ENCODE peak calls at places on chromosomes 6 and 20, in five cellular contexts. I is EH; L is adipocyte; N is HCT116; R is effector CD8-positive, alpha-beta T cell. A is an unnamed sample.

GRCh38 chr6:35396991-35397390 is 54.6 kb downstream of the PPARD start:
- DNase-seq in I (no peak), L (no peak), N (no peak), R (no peak), A (no peak)

GRCh38 chr6:14885471-14885987 is 360.3 kb upstream of the JARID2 start:
- DNase-seq in I (peak), L (no peak), N (no peak), R (no peak), A (no peak)

GRCh38 chr6:116018976-116019375 is 41.7 kb downstream of the FRK start:
- DNase-seq in I (no peak), L (no peak), N (no peak), R (no peak), A (no peak)

GRCh38 chr20:44017905-44018683 is 103.4 kb downstream of the TOX2 start:
- DNase-seq in I (peak), L (peak), N (peak), R (no peak), A (no peak)

GRCh38 chr20:24650091-24650490 is 180.7 kb downstream of the SYNDIG1 start:
- DNase-seq in I (peak), L (peak), N (no peak), R (no peak), A (no peak)

GRCh38 chr20:32203556-32204484 is 3.7 kb downstream of the PLAGL2 start:
- DNase-seq in I (no peak), L (no peak), N (no peak), R (no peak), A (no peak)

GRCh38 chr20:5002077-5002413 is 735 bp upstream of the SLC23A2 start:
- DNase-seq in I (no peak), L (no peak), N (no peak), R (no peak), A (no peak)

GRCh38 chr6:44470746-44471145 is 83.2 kb downstream of the CDC5L start:
- DNase-seq in I (no peak), L (no peak), N (no peak), R (no peak), A (no peak)

GRCh38 chr20:3068986-3069900 is 2.2 kb upstream of the OXT start:
- DNase-seq in I (peak), L (peak), N (no peak), R (no peak), A (no peak)

GRCh38 chr6:54579011-54579410 is 267.6 kb upstream of the FAM83B start:
- DNase-seq in I (peak), L (peak), N (no peak), R (no peak), A (no peak)

GRCh38 chr6:30169658-30170614 is 6.6 kb downstream of the TRIM15 start:
- DNase-seq in I (peak), L (peak), N (peak), R (no peak), A (no peak)

GRCh38 chr20:49388790-49389189 is 93.7 kb downstream of the KCNB1 start:
- DNase-seq in I (no peak), L (no peak), N (no peak), R (no peak), A (no peak)

GRCh38 chr20:33861458-33861857 is 50.3 kb downstream of the CHMP4B start:
- DNase-seq in I (no peak), L (no peak), N (no peak), R (no peak), A (no peak)

GRCh38 chr20:44970243-44970757 is 4.0 kb downstream of the STK4 start:
- DNase-seq in I (no peak), L (no peak), N (no peak), R (no peak), A (no peak)

GRCh38 chr20:31594558-31595379 is 10.3 kb upstream of the ID1 start:
- DNase-seq in I (no peak), L (no peak), N (no peak), R (no peak), A (no peak)

GRCh38 chr20:48595495-48596475 is 232.0 kb downstream of the PREX1 start:
- DNase-seq in I (no peak), L (no peak), N (no peak), R (no peak), A (no peak)

GRCh38 chr6:89566011-89566775 is 72.4 kb downstream of the LYRM2 start:
- DNase-seq in I (no peak), L (no peak), N (no peak), R (no peak), A (no peak)

GRCh38 chr6:96468681-96469224 is 52.9 kb upstream of the UFL1 start:
- DNase-seq in I (no peak), L (peak), N (no peak), R (no peak), A (no peak)